ENCODE peak calls at places on chromosomes 12 and 14, in seven cellular contexts. L is lower lobe of right lung, O is GM10248, S is fibroblast of the aortic adventitia, V is thoracic aorta, W is IMR-90, B is endothelial cell. F is an unnamed sample.
A peak's percentile ranks its signal among the peaks of the same experiment; 100 is the strongest.

GRCh38 chr14:76546426-76547221 is 170.7 kb downstream of the ESRRB start:
- DNase-seq in L (no peak), V (no peak), O (peak; percentile 52), W (no peak), S (peak; percentile 2), B (peak; percentile 75), F (peak; percentile 18)

GRCh38 chr14:72608391-72609204 is 285.3 kb downstream of the DPF3 start:
- DNase-seq in L (no peak), B (no peak), V (no peak), W (peak; percentile 97), S (peak; percentile 90), O (no peak), F (no peak)

GRCh38 chr12:92278378-92278828 is 132.8 kb upstream of the BTG1 start:
- DNase-seq in V (no peak), B (no peak), S (peak; percentile 74), L (no peak), O (no peak), W (peak; percentile 2), F (no peak)

GRCh38 chr14:31937730-31938346 is 139.3 kb upstream of the ARHGAP5 start:
- DNase-seq in O (peak; percentile 67), L (no peak), V (peak; percentile 31), W (peak; percentile 86), B (no peak), S (peak; percentile 47), F (no peak)

GRCh38 chr12:47746523-47746922 is 12.2 kb downstream of the RAPGEF3 start:
- DNase-seq in O (no peak), L (no peak), S (no peak), V (no peak), W (no peak), B (no peak), F (no peak)

GRCh38 chr12:124160102-124160501 is 134.8 kb upstream of the RFLNA start:
- DNase-seq in L (no peak), O (no peak), S (no peak), B (no peak), V (no peak), W (no peak), F (no peak)

GRCh38 chr12:88468546-88468945 is 111.7 kb downstream of the KITLG start:
- DNase-seq in W (peak; percentile 8), L (no peak), O (no peak), V (no peak), S (peak; percentile 90), B (no peak), F (no peak)

GRCh38 chr12:65536876-65537661 is 258.6 kb downstream of the MSRB3 start:
- DNase-seq in O (no peak), L (no peak), W (peak; percentile 100), B (no peak), S (peak; percentile 100), V (peak; percentile 63), F (no peak)

GRCh38 chr14:71956920-71957563 is 24.8 kb downstream of the RGS6 start:
- DNase-seq in O (peak; percentile 18), S (no peak), L (no peak), W (no peak), B (no peak), V (no peak), F (no peak)

GRCh38 chr14:73567951-73568885 is 795 bp upstream of the ACOT2 start:
- DNase-seq in V (no peak), W (peak; percentile 41), O (no peak), S (peak; percentile 48), B (no peak), L (no peak), F (no peak)

GRCh38 chr14:55571125-55571889 is 8.7 kb upstream of the KTN1 start:
- DNase-seq in B (no peak), S (no peak), V (no peak), L (no peak), O (peak; percentile 42), W (no peak), F (no peak)

GRCh38 chr12:58387199-58387598 is 445.8 kb downstream of the ATP23 start:
- DNase-seq in O (no peak), L (no peak), W (peak; percentile 72), S (peak; percentile 24), B (no peak), V (no peak), F (no peak)

GRCh38 chr14:23568021-23568599 is 519 bp upstream of the AP1G2 start:
- DNase-seq in V (no peak), O (no peak), L (no peak), W (no peak), B (no peak), S (no peak), F (no peak)

GRCh38 chr12:21538259-21538658 is 12.2 kb downstream of the SPX start:
- DNase-seq in L (no peak), O (no peak), W (no peak), S (no peak), B (no peak), V (no peak), F (no peak)

GRCh38 chr14:24965934-24966593 is 83.9 kb downstream of the STXBP6 start:
- DNase-seq in L (no peak), O (no peak), B (no peak), W (peak; percentile 90), V (no peak), S (peak; percentile 93), F (no peak)

GRCh38 chr12:51391047-51391837 is at the start of gene GALNT6:
- DNase-seq in S (no peak), V (no peak), O (peak; percentile 89), B (peak; percentile 56), W (no peak), L (peak; percentile 69), F (peak; percentile 64)

GRCh38 chr14:68815288-68816182 is 22.7 kb upstream of the ZFP36L1 start:
- DNase-seq in V (no peak), W (no peak), O (peak; percentile 25), B (no peak), L (no peak), S (peak; percentile 16), F (no peak)

GRCh38 chr12:75814856-75815754 is 216.5 kb downstream of the PHLDA1 start:
- DNase-seq in O (peak; percentile 14), S (peak; percentile 98), V (peak; percentile 12), W (peak; percentile 98), B (no peak), L (no peak), F (no peak)

GRCh38 chr14:33414041-33414440 is 475.4 kb downstream of the NPAS3 start:
- DNase-seq in B (no peak), W (no peak), L (no peak), V (no peak), O (peak; percentile 3), S (no peak), F (no peak)

GRCh38 chr14:96424104-96424989 is 32.4 kb downstream of the AK7 start:
- DNase-seq in V (no peak), S (peak; percentile 85), L (peak; percentile 54), O (peak; percentile 73), W (peak; percentile 74), B (peak; percentile 29), F (no peak)

GRCh38 chr12:288687-289086 is 26.1 kb upstream of the SLC6A13 start:
- DNase-seq in S (peak; percentile 81), O (no peak), B (no peak), V (no peak), W (peak; percentile 86), L (no peak), F (no peak)

GRCh38 chr14:49702725-49703124 is 9.8 kb downstream of the KLHDC1 start:
- DNase-seq in W (no peak), L (no peak), V (no peak), O (no peak), B (no peak), S (no peak), F (no peak)

GRCh38 chr14:80278293-80279037 is 67.2 kb upstream of the DIO2 start:
- DNase-seq in S (peak; percentile 89), W (peak; percentile 65), V (peak; percentile 2), L (no peak), O (no peak), B (no peak), F (no peak)

GRCh38 chr12:6829532-6830220 is 1.5 kb downstream of the P3H3 start:
- DNase-seq in V (no peak), W (peak; percentile 43), L (no peak), O (no peak), S (no peak), B (no peak), F (no peak)
- TF ChIP-seq CTCF in V (no peak), W (peak; percentile 13), L (no peak), O (no peak), S (peak; percentile 37), B (no peak), F (peak; percentile 32)

GRCh38 chr12:127025545-127025944 is 1241.4 kb upstream of the TMEM132C start:
- DNase-seq in S (peak; percentile 12), W (no peak), V (no peak), B (no peak), O (no peak), L (no peak), F (no peak)
- TF ChIP-seq CTCF in S (peak; percentile 42), W (no peak), V (no peak), B (no peak), O (no peak), L (no peak), F (peak; percentile 20)

DNA sequence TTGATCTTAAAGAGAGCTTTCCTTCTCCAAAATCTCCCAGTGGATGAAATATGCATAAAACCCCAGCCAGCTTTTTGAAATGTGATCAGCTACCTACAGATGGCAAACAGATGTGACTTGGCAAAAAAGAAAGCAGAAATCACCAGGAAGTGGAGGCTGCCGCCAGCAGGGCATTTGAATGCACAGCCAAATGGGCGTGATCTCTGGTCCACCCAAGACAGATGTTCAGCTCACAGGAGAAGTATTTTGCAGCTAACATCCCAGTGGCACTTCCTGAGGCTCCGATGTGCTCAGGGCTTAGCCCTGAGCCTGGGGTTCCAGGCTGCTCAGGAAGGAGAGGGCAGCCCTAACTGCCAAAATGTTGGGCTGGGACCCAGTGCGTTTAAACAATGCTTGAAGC is 78.2 kb downstream of the LGMN start:
- DNase-seq in O (no peak), W (peak; percentile 86), S (peak; percentile 93), V (no peak), L (peak; percentile 57), B (no peak), F (no peak)
- TF ChIP-seq CTCF in O (peak; percentile 13), W (no peak), S (peak; percentile 42), V (no peak), L (no peak), B (no peak), F (no peak)

GRCh38 chr12:32615441-32615840 is 63.7 kb upstream of the DNM1L start:
- DNase-seq in W (no peak), O (no peak), V (no peak), S (no peak), B (no peak), L (no peak), F (no peak)

GRCh38 chr12:32612658-32613614 is 66.2 kb upstream of the DNM1L start:
- DNase-seq in B (no peak), O (no peak), L (no peak), S (no peak), V (no peak), W (no peak), F (no peak)

GRCh38 chr12:32618115-32618514 is 61.0 kb upstream of the DNM1L start:
- DNase-seq in W (no peak), B (no peak), O (no peak), S (no peak), V (no peak), L (no peak), F (no peak)

GRCh38 chr12:32611986-32612385 is 67.1 kb upstream of the DNM1L start:
- DNase-seq in O (no peak), W (no peak), L (no peak), S (no peak), B (no peak), V (no peak), F (no peak)

DNA sequence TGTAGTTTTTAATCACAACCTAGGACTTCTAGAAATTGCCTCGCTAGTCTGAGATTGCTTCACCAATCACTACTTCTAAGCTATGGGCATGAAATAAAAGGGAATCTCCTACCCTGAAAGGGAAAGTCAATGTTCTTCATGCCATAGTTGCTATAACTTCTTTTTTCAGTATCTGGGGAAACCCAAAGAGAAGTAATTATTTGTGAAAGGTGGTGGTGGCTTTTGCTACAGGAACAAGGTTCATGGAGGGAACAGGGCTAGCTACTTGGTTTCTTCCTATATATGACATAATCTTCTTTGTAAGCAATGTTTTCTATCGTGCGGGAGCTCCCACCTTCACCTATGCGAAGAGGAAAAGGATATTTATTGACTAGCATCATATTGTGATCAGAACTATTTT is 61.6 kb upstream of the DNM1L start:
- DNase-seq in O (no peak), B (no peak), S (no peak), W (no peak), V (no peak), L (no peak), F (no peak)
- TF ChIP-seq CTCF in O (no peak), B (no peak), S (no peak), W (no peak), V (no peak), L (no peak), F (no peak)